ENCODE peak calls at places on chromosomes 11 and 22, in eight cellular contexts. D, Z, X, O, N, U, L and G are unnamed samples.
A peak's percentile ranks its signal among the peaks of the same experiment; 100 is the strongest.

GRCh38 chr11:64268028-64268686 is 16.3 kb downstream of the BAD start:
- DNase-seq in D (no peak), N (no peak), Z (peak; percentile 68), U (no peak), X (no peak), O (no peak), L (no peak), G (no peak)

GRCh38 chr11:10926801-10927200 is 68.9 kb upstream of the ZBED5 start:
- DNase-seq in Z (no peak), O (no peak), X (no peak), N (no peak), D (no peak), U (no peak), L (no peak), G (no peak)

GRCh38 chr11:20026629-20027545 is 133.4 kb downstream of the DBX1 start:
- DNase-seq in X (no peak), L (no peak), D (no peak), Z (no peak), U (no peak), N (no peak), O (no peak), G (peak; percentile 99)

GRCh38 chr11:63764712-63765631 is 3.6 kb downstream of the ZFTA start:
- DNase-seq in L (no peak), O (no peak), X (no peak), N (no peak), D (no peak), U (no peak), Z (no peak), G (no peak)

GRCh38 chr22:48894064-48894671 is 933.5 kb downstream of the BRD1 start:
- DNase-seq in L (no peak), U (no peak), Z (peak; percentile 51), D (no peak), O (no peak), X (no peak), N (no peak), G (no peak)

GRCh38 chr11:113372317-113372716 is 15.3 kb upstream of the ANKK1 start:
- DNase-seq in X (no peak), Z (no peak), N (no peak), L (no peak), U (no peak), D (no peak), O (no peak), G (no peak)

GRCh38 chr11:75867778-75868374 is 52.9 kb downstream of the UVRAG start:
- DNase-seq in L (peak; percentile 46), N (no peak), O (peak; percentile 53), U (peak; percentile 1), D (peak; percentile 31), Z (peak; percentile 39), X (peak; percentile 58), G (no peak)

GRCh38 chr11:117205211-117205818 is 6.1 kb downstream of the TAGLN start:
- DNase-seq in Z (no peak), X (no peak), D (no peak), U (no peak), L (no peak), O (no peak), N (no peak), G (no peak)

GRCh38 chr22:31212783-31213626 is 907 bp downstream of the LIMK2 start:
- DNase-seq in N (no peak), Z (peak; percentile 21), D (no peak), X (no peak), O (peak; percentile 11), L (no peak), U (no peak), G (no peak)

GRCh38 chr11:130905512-130905911 is 10.8 kb downstream of the SNX19 start:
- DNase-seq in N (no peak), L (no peak), O (no peak), Z (no peak), U (no peak), X (no peak), D (no peak), G (no peak)

GRCh38 chr11:130576146-130576545 is 127.7 kb downstream of the ADAMTS15 start:
- DNase-seq in Z (no peak), N (no peak), X (no peak), O (no peak), U (no peak), D (no peak), L (no peak), G (no peak)

GRCh38 chr22:29325356-29325755 is 9.9 kb upstream of the RASL10A start:
- DNase-seq in Z (no peak), N (no peak), L (no peak), X (no peak), O (no peak), D (no peak), U (no peak), G (no peak)

GRCh38 chr11:130449996-130450419 is 1.6 kb downstream of the ADAMTS15 start:
- DNase-seq in O (no peak), N (no peak), X (no peak), L (peak; percentile 89), D (no peak), Z (no peak), U (no peak), G (peak; percentile 78)

GRCh38 chr22:48782817-48783511 is 1044.7 kb downstream of the BRD1 start:
- DNase-seq in D (peak; percentile 7), N (no peak), Z (no peak), L (no peak), U (no peak), X (no peak), O (no peak), G (no peak)